ENCODE peak calls at places on chromosomes 12 and 14, in seven cellular contexts. P, U, S, T, C, J and Q are unnamed samples.

GRCh38 chr12:113299619-113300237 is 35.2 kb downstream of the SLC8B1 start:
- DNase-seq in U (peak), C (peak), T (peak), S (peak), P (peak), J (peak), Q (peak)

GRCh38 chr12:12872139-12872933 is 19.0 kb upstream of the GPRC5A start:
- DNase-seq in U (peak), T (peak), P (peak), J (no peak), C (peak), S (peak), Q (peak)

GRCh38 chr12:54294152-54294913 is 6.5 kb downstream of the NFE2 start:
- DNase-seq in P (no peak), T (peak), S (peak), J (no peak), U (no peak), C (peak), Q (peak)

GRCh38 chr12:32885831-32886230 is 10.7 kb downstream of the PKP2 start:
- DNase-seq in C (no peak), T (no peak), P (no peak), J (no peak), U (no peak), S (no peak), Q (no peak)

GRCh38 chr12:27969011-27969900 is 3.3 kb downstream of the PTHLH start:
- DNase-seq in S (no peak), J (no peak), U (no peak), T (peak), C (no peak), P (peak), Q (peak)

GRCh38 chr12:53781218-53781801 is 29.5 kb upstream of the CISTR start:
- DNase-seq in U (no peak), P (peak), T (no peak), S (no peak), J (no peak), C (no peak), Q (no peak)

GRCh38 chr12:19624401-19624930 is 185.2 kb downstream of the AEBP2 start:
- DNase-seq in U (no peak), J (peak), T (no peak), S (no peak), P (no peak), C (no peak), Q (no peak)

GRCh38 chr14:99348816-99349609 is 77.0 kb upstream of the BCL11B start:
- DNase-seq in J (no peak), T (no peak), P (no peak), C (no peak), S (no peak), U (no peak), Q (no peak)

GRCh38 chr14:54738009-54738408 is 164.6 kb downstream of the GCH1 start:
- DNase-seq in T (no peak), P (no peak), U (no peak), S (no peak), C (no peak), J (no peak), Q (no peak)

GRCh38 chr12:128365831-128366231 is 98.9 kb downstream of the TMEM132C start:
- DNase-seq in J (no peak), S (no peak), C (no peak), T (no peak), U (no peak), P (no peak), Q (no peak)

GRCh38 chr12:75474121-75474520 is 6.4 kb upstream of the GLIPR1 start:
- DNase-seq in P (no peak), T (no peak), J (no peak), U (no peak), C (no peak), S (no peak), Q (no peak)

GRCh38 chr12:5478081-5478706 is 46.3 kb downstream of the NTF3 start:
- DNase-seq in C (no peak), T (no peak), U (no peak), P (peak), J (no peak), S (no peak), Q (no peak)

GRCh38 chr12:98532687-98533304 is 17.4 kb downstream of the TMPO start:
- DNase-seq in U (peak), S (peak), C (no peak), J (peak), P (peak), T (peak), Q (peak)

GRCh38 chr12:47223848-47224213 is 144.1 kb upstream of the AMIGO2 start:
- DNase-seq in J (no peak), T (peak), P (peak), U (no peak), S (peak), C (no peak), Q (peak)

GRCh38 chr14:64298773-64299172 is 4.6 kb upstream of the ESR2 start:
- DNase-seq in S (peak), P (no peak), J (no peak), C (no peak), T (peak), U (no peak), Q (no peak)
- TF ChIP-seq CTCF in S (no peak), P (no peak), J (no peak), C (no peak), T (no peak), U (no peak), Q (no peak)

GRCh38 chr12:14418526-14418925 is 53.0 kb downstream of the ATF7IP start:
- DNase-seq in P (peak), T (peak), S (no peak), J (no peak), U (no peak), C (no peak), Q (no peak)
- TF ChIP-seq CTCF in P (peak), T (peak), S (no peak), J (no peak), U (no peak), C (peak), Q (peak)

GRCh38 chr14:31387091-31387490 is 33.3 kb downstream of the HEATR5A start:
- DNase-seq in P (no peak), S (no peak), T (no peak), J (no peak), U (no peak), C (no peak), Q (no peak)
- TF ChIP-seq CTCF in P (no peak), S (no peak), T (no peak), J (no peak), U (no peak), C (no peak), Q (no peak)

DNA sequence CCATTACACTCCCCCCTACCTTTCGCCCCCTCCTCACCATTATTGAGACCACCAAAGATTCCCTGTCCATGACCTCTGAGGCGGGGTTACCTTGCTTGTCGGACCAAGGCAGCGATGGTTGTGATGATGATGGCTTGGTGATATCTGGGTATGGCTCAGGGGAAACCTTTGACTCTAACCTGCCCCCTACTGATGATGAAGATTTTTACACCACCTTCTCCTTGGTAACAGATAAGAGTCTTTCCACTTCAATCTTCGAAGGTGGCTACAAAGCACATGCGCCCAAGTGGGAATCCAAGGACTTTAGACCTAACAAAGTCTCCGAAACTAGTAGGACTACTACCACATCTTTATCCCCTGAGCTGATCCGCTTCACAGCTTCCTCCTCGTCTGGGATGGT is 350.2 kb downstream of the DIO2 start:
- DNase-seq in T (no peak), S (no peak), U (no peak), J (no peak), C (no peak), P (no peak), Q (no peak)
- TF ChIP-seq CTCF in T (no peak), S (no peak), U (no peak), J (no peak), C (no peak), P (no peak), Q (no peak)

DNA sequence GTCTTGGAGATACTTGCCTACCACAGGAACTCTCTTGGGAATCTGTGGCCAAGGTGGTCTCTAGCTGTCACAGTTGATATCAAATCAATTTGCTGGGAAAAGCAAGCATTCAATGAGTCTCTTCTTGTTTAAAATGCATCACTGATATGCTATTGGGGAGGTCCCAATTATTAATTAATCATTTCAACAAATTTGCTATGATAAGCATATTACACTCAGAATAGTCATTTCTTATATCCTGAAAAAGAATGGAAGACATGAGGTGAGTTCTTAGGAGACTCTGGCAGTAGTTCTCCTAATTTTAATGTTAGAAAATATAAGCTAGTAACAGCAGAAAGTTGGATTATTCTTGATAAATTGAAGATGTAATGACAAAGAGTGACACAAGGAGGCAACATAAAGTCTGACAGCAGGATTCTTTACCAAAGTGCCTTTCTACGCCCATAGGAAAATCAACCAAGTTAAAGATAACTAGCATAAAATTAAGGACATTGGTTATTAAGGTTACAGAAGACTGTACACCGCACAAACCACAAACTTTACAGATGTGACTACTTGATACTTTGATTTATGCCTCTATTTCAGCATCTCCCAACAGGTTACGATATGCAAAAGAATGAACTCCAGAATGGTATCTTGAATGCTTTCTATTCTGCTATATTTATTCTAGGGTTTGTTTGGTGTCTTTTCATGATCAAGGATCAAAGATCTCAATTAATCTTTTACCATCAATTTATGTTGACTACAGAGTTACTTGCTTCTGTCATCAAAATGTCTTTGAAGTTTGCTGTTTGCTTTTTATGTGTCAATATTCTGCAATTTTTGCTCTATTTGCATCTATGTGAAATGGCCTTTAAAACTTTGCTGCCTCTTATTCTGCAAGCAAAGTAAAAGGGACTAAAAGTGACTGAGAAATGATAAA is 349.6 kb upstream of the CLEC14A start:
- DNase-seq in P (no peak), C (no peak), S (peak), J (no peak), T (peak), U (no peak), Q (no peak)
- TF ChIP-seq CTCF in P (peak), C (no peak), S (peak), J (no peak), T (no peak), U (peak), Q (no peak)

GRCh38 chr12:16198884-16199283 is 78.6 kb downstream of the SLC15A5 start:
- DNase-seq in U (no peak), J (no peak), S (no peak), C (no peak), P (no peak), T (no peak), Q (no peak)

GRCh38 chr12:16197600-16197999 is 79.9 kb downstream of the SLC15A5 start:
- DNase-seq in T (no peak), C (no peak), J (no peak), S (no peak), U (no peak), P (no peak), Q (no peak)
- TF ChIP-seq CTCF in T (no peak), C (no peak), J (no peak), S (no peak), U (no peak), P (no peak), Q (no peak)

GRCh38 chr14:77791225-77791600 is 8.7 kb upstream of the ADCK1 start:
- DNase-seq in T (no peak), U (peak), C (no peak), P (no peak), J (no peak), S (peak), Q (no peak)
- TF ChIP-seq CTCF in T (no peak), U (no peak), C (no peak), P (no peak), J (no peak), S (no peak), Q (no peak)

DNA sequence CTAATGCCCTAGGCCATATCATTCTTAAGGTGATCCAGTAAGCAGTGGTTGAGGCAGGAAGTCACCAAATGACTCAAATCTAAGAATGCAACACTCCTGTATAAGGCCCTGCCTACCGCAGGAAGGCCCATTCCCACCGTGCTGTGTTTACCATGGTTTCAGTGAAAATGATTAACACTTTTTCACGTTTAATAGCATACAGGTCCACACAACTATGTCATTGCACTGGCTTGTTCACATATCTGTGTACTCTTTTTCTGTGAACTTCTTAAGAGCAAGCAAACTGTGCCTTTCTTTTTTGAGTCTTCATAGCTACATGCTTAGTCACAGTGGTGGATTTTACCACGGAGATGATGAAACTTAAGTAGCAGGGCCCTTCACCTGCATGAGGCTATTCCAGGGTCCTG is 214.9 kb downstream of the CNTN1 start:
- DNase-seq in P (peak), C (no peak), T (no peak), S (no peak), U (peak), J (peak), Q (peak)
- TF ChIP-seq CTCF in P (no peak), C (no peak), T (no peak), S (no peak), U (no peak), J (no peak), Q (no peak)

DNA sequence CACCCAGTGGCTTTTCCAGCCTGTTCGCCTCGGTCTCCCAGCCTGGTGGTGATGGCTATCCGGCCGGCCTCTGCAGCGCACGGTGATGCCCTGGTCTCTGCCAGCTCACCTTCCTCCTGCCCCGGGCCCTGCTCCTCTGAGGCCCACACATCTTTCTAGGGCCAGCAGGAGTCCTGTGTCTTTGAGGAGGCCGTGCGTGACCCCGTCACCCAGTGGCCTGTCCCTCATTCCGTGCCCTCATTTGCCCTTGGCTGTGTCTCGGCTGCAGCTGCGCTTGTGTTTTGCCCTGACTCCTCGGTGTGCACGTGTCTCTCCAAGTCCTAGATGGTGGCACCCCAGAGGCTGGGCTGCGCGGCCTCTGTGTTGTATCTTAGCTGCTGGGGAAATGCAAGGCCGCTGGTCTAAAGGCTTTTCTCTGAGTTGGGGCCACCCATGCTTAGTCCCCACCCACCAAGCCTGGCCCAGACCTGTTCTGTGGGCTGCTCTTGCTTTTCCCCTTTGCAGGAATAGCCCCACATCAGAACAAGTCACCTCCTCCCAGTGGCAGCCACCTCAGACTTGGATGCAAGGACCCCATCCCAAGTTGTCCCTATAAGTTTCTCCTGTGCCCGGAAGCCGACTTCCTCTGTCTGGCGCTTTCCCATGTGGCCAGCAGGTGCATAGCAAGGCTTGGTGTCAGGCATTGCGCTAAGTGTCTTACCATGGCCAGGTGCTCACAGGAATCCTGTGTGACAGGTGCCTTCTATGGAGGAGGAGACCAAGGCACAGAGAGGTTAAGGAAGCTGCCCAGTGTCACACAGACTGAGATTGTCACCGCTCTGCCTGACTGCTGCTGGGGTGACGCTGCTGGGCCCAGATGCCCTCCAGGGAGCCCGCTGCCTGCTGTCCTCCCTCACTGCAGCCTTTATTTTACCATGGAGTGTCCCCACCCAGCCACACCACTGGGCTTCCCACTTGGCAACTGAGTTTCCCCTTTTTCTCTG is 64.5 kb downstream of the TSPAN9 start:
- DNase-seq in T (no peak), S (no peak), P (no peak), C (no peak), J (no peak), U (no peak), Q (no peak)
- TF ChIP-seq CTCF in T (no peak), S (no peak), P (no peak), C (no peak), J (no peak), U (no peak), Q (no peak)